ENCODE peak calls at places on chromosomes 1 and 21, in five cellular contexts. One of them, this sample, is unnamed.
A peak's percentile ranks its signal among the peaks of the same experiment; 100 is the strongest.

GRCh38 chr1:232556336-232556735 is 73.6 kb downstream of the SIPA1L2 start:
- DNase-seq in Daoy: no peak
- DNase-seq in H9: no peak
- DNase-seq in NCI-H510A treated with DMSO at 0.1 percent for 48 hours: no peak
- DNase-seq in activated CD4-positive, alpha-beta T cell treated with anti-CD3 and anti-CD28 coated beads, Interleukin-2, amount 10 ng/mL, durations not matched to agents 24 days and 14 days: no peak
- DNase-seq in this sample: no peak

GRCh38 chr1:99207216-99207615 is 57.1 kb upstream of the PLPPR4 start:
- DNase-seq in Daoy: peak; percentile 9
- DNase-seq in H9: no peak
- DNase-seq in NCI-H510A treated with DMSO at 0.1 percent for 48 hours: no peak
- DNase-seq in activated CD4-positive, alpha-beta T cell treated with anti-CD3 and anti-CD28 coated beads, Interleukin-2, amount 10 ng/mL, durations not matched to agents 24 days and 14 days: no peak
- DNase-seq in this sample: no peak

GRCh38 chr1:17561561-17561985 is 22.1 kb downstream of the ARHGEF10L start:
- DNase-seq in Daoy: peak; percentile 63
- DNase-seq in H9: no peak
- DNase-seq in NCI-H510A treated with DMSO at 0.1 percent for 48 hours: no peak
- DNase-seq in activated CD4-positive, alpha-beta T cell treated with anti-CD3 and anti-CD28 coated beads, Interleukin-2, amount 10 ng/mL, durations not matched to agents 24 days and 14 days: no peak
- DNase-seq in this sample: no peak

GRCh38 chr1:226912587-226913176 is 27.4 kb upstream of the COQ8A start:
- DNase-seq in Daoy: peak; percentile 63
- DNase-seq in H9: peak; percentile 89
- DNase-seq in NCI-H510A treated with DMSO at 0.1 percent for 48 hours: peak; percentile 42
- DNase-seq in activated CD4-positive, alpha-beta T cell treated with anti-CD3 and anti-CD28 coated beads, Interleukin-2, amount 10 ng/mL, durations not matched to agents 24 days and 14 days: peak; percentile 77
- DNase-seq in this sample: peak; percentile 86

GRCh38 chr1:244074559-244075171 is 23.6 kb downstream of the ZBTB18 start:
- DNase-seq in Daoy: no peak
- DNase-seq in H9: no peak
- DNase-seq in NCI-H510A treated with DMSO at 0.1 percent for 48 hours: no peak
- DNase-seq in activated CD4-positive, alpha-beta T cell treated with anti-CD3 and anti-CD28 coated beads, Interleukin-2, amount 10 ng/mL, durations not matched to agents 24 days and 14 days: peak; percentile 87
- DNase-seq in this sample: no peak

GRCh38 chr1:61981870-61982660 is 212.6 kb upstream of the L1TD1 start:
- DNase-seq in Daoy: no peak
- DNase-seq in H9: no peak
- DNase-seq in NCI-H510A treated with DMSO at 0.1 percent for 48 hours: no peak
- DNase-seq in activated CD4-positive, alpha-beta T cell treated with anti-CD3 and anti-CD28 coated beads, Interleukin-2, amount 10 ng/mL, durations not matched to agents 24 days and 14 days: no peak
- DNase-seq in this sample: no peak

GRCh38 chr1:71047635-71048607 is at the start of gene PTGER3:
- DNase-seq in Daoy: peak; percentile 61
- DNase-seq in H9: peak; percentile 75
- DNase-seq in NCI-H510A treated with DMSO at 0.1 percent for 48 hours: peak; percentile 75
- DNase-seq in activated CD4-positive, alpha-beta T cell treated with anti-CD3 and anti-CD28 coated beads, Interleukin-2, amount 10 ng/mL, durations not matched to agents 24 days and 14 days: peak; percentile 88
- DNase-seq in this sample: peak; percentile 75

GRCh38 chr21:16773206-16773605 is 739.6 kb upstream of the CXADR start:
- DNase-seq in Daoy: no peak
- DNase-seq in H9: no peak
- DNase-seq in NCI-H510A treated with DMSO at 0.1 percent for 48 hours: no peak
- DNase-seq in activated CD4-positive, alpha-beta T cell treated with anti-CD3 and anti-CD28 coated beads, Interleukin-2, amount 10 ng/mL, durations not matched to agents 24 days and 14 days: no peak
- DNase-seq in this sample: no peak

GRCh38 chr21:42997053-42997452 is 22.7 kb downstream of the PKNOX1 start:
- DNase-seq in Daoy: peak; percentile 88
- DNase-seq in H9: no peak
- DNase-seq in NCI-H510A treated with DMSO at 0.1 percent for 48 hours: no peak
- DNase-seq in activated CD4-positive, alpha-beta T cell treated with anti-CD3 and anti-CD28 coated beads, Interleukin-2, amount 10 ng/mL, durations not matched to agents 24 days and 14 days: no peak
- DNase-seq in this sample: no peak

GRCh38 chr1:67732750-67733151 is 47.8 kb downstream of the GADD45A start:
- DNase-seq in Daoy: peak; percentile 61
- DNase-seq in H9: no peak
- DNase-seq in NCI-H510A treated with DMSO at 0.1 percent for 48 hours: no peak
- DNase-seq in activated CD4-positive, alpha-beta T cell treated with anti-CD3 and anti-CD28 coated beads, Interleukin-2, amount 10 ng/mL, durations not matched to agents 24 days and 14 days: peak; percentile 63
- DNase-seq in this sample: no peak

GRCh38 chr1:246801241-246802020 is 77.2 kb downstream of the SCCPDH start:
- DNase-seq in Daoy: no peak
- DNase-seq in H9: no peak
- DNase-seq in NCI-H510A treated with DMSO at 0.1 percent for 48 hours: no peak
- DNase-seq in activated CD4-positive, alpha-beta T cell treated with anti-CD3 and anti-CD28 coated beads, Interleukin-2, amount 10 ng/mL, durations not matched to agents 24 days and 14 days: no peak
- DNase-seq in this sample: no peak

GRCh38 chr1:230086152-230086551 is 19.1 kb downstream of the GALNT2 start:
- DNase-seq in Daoy: no peak
- DNase-seq in H9: peak; percentile 28
- DNase-seq in NCI-H510A treated with DMSO at 0.1 percent for 48 hours: no peak
- DNase-seq in activated CD4-positive, alpha-beta T cell treated with anti-CD3 and anti-CD28 coated beads, Interleukin-2, amount 10 ng/mL, durations not matched to agents 24 days and 14 days: no peak
- DNase-seq in this sample: no peak

This sample was measured in iPS-NIHi11.